ENCODE peak calls at places on chromosomes 1 and 21, in four cellular contexts. J is CD8-positive, alpha-beta T cell; U is psoas muscle; X is GM23338. R is an unnamed sample.

GRCh38 chr1:65149391-65149729 is 1.4 kb downstream of the AK4 start:
- DNase-seq in X (peak; percentile 82), J (no peak), U (no peak), R (peak; percentile 93)

GRCh38 chr1:164709541-164710287 is 150.7 kb downstream of the PBX1 start:
- DNase-seq in X (no peak), J (no peak), U (no peak), R (no peak)

GRCh38 chr1:183304466-183305122 is 113.6 kb downstream of the NMNAT2 start:
- DNase-seq in U (no peak), X (no peak), J (no peak), R (no peak)

GRCh38 chr1:156193208-156193487 is 756 bp upstream of the SLC25A44 start:
- DNase-seq in U (no peak), X (no peak), J (no peak), R (no peak)

GRCh38 chr1:34915521-34915920 is 13.9 kb downstream of the DLGAP3 start:
- DNase-seq in J (no peak), U (no peak), X (no peak), R (no peak)

GRCh38 chr1:230047114-230047865 is 19.7 kb upstream of the GALNT2 start:
- DNase-seq in U (no peak), J (no peak), X (peak; percentile 87), R (peak; percentile 81)

GRCh38 chr1:17594026-17594425 is 54.5 kb downstream of the ARHGEF10L start:
- DNase-seq in X (no peak), J (no peak), U (no peak), R (no peak)

GRCh38 chr1:209202826-209203439 is 380.6 kb upstream of the CAMK1G start:
- DNase-seq in X (peak; percentile 55), J (no peak), U (no peak), R (peak; percentile 66)

GRCh38 chr1:179153217-179153616 is 71.3 kb downstream of the TOR3A start:
- DNase-seq in U (no peak), J (no peak), X (no peak), R (no peak)

GRCh38 chr1:179021873-179022272 is 3.8 kb upstream of the FAM20B start:
- DNase-seq in U (no peak), X (no peak), J (no peak), R (no peak)

GRCh38 chr1:65006806-65007205 is 40.5 kb upstream of the JAK1 start:
- DNase-seq in J (no peak), U (no peak), X (no peak), R (no peak)

GRCh38 chr1:228396770-228397453 is 9.7 kb downstream of the TRIM11 start:
- DNase-seq in J (peak; percentile 7), U (peak; percentile 36), X (no peak), R (no peak)

GRCh38 chr1:182567629-182568028 is 21.4 kb downstream of the RNASEL start:
- DNase-seq in J (no peak), X (no peak), U (no peak), R (no peak)

GRCh38 chr1:226938903-226939438 is 1.1 kb upstream of the COQ8A start:
- DNase-seq in J (no peak), X (no peak), U (no peak), R (no peak)

GRCh38 chr1:12057382-12057781 is 5.7 kb upstream of the TNFRSF8 start:
- DNase-seq in U (no peak), J (no peak), X (no peak), R (no peak)

GRCh38 chr21:32030146-32030652 is 157.4 kb downstream of the HUNK start:
- DNase-seq in J (no peak), X (no peak), U (no peak), R (no peak)

GRCh38 chr1:104780470-104781078 is 1030.9 kb downstream of the AMY1C start:
- DNase-seq in U (no peak), J (no peak), X (peak; percentile 62), R (peak; percentile 13)

GRCh38 chr1:198056255-198056654 is 100.5 kb upstream of the NEK7 start:
- DNase-seq in J (peak; percentile 17), U (no peak), X (peak; percentile 71), R (peak; percentile 36)

GRCh38 chr21:46441961-46442498 is 16.7 kb upstream of the DIP2A start:
- DNase-seq in X (no peak), U (peak; percentile 58), J (no peak), R (no peak)

GRCh38 chr21:25837545-25838263 is 102.9 kb downstream of the GABPA start:
- DNase-seq in U (no peak), J (no peak), X (no peak), R (no peak)

GRCh38 chr1:65422241-65423203 is 2.1 kb downstream of the LEPR start:
- DNase-seq in X (no peak), U (no peak), J (no peak), R (no peak)

GRCh38 chr1:94734963-94735899 is 84.9 kb upstream of the SLC44A3 start:
- DNase-seq in X (peak; percentile 46), U (no peak), J (no peak), R (peak; percentile 96)

GRCh38 chr1:234681065-234681464 is 71.1 kb upstream of the IRF2BP2 start:
- DNase-seq in X (no peak), J (no peak), U (no peak), R (no peak)

GRCh38 chr1:19664453-19665043 is at the start of gene HTR6:
- DNase-seq in J (no peak), X (no peak), U (no peak), R (no peak)

GRCh38 chr1:7528386-7529031 is 242.6 kb upstream of the VAMP3 start:
- DNase-seq in J (no peak), X (no peak), U (no peak), R (no peak)

GRCh38 chr1:1144122-1144842 is 28.4 kb upstream of the C1orf159 start:
- DNase-seq in J (peak; percentile 75), U (no peak), X (peak; percentile 63), R (no peak)

GRCh38 chr1:182288749-182289604 is 102.6 kb downstream of the GLUL start:
- DNase-seq in J (no peak), X (no peak), U (no peak), R (no peak)

GRCh38 chr21:33931799-33932390 is 16.3 kb upstream of the ATP5PO start:
- DNase-seq in X (no peak), J (no peak), U (no peak), R (no peak)

GRCh38 chr1:83113686-83114085 is 885.2 kb downstream of the TTLL7 start:
- DNase-seq in J (no peak), X (no peak), U (no peak), R (no peak)

GRCh38 chr1:206672011-206672688 is 12.6 kb upstream of the MAPKAPK2 start:
- DNase-seq in U (no peak), J (no peak), X (no peak), R (no peak)

GRCh38 chr1:119462964-119463363 is 44.0 kb upstream of the HSD3B1 start:
- DNase-seq in U (no peak), X (no peak), J (no peak), R (no peak)

GRCh38 chr1:8860738-8861516 is 17.6 kb downstream of the ENO1 start:
- DNase-seq in X (no peak), J (no peak), U (no peak), R (no peak)

GRCh38 chr1:39262802-39263201 is 58.3 kb downstream of the MACF1 start:
- DNase-seq in J (no peak), U (no peak), X (no peak), R (no peak)

GRCh38 chr1:107535091-107535490 is 394.3 kb downstream of the NTNG1 start:
- DNase-seq in J (no peak), X (no peak), U (no peak), R (no peak)

DNA sequence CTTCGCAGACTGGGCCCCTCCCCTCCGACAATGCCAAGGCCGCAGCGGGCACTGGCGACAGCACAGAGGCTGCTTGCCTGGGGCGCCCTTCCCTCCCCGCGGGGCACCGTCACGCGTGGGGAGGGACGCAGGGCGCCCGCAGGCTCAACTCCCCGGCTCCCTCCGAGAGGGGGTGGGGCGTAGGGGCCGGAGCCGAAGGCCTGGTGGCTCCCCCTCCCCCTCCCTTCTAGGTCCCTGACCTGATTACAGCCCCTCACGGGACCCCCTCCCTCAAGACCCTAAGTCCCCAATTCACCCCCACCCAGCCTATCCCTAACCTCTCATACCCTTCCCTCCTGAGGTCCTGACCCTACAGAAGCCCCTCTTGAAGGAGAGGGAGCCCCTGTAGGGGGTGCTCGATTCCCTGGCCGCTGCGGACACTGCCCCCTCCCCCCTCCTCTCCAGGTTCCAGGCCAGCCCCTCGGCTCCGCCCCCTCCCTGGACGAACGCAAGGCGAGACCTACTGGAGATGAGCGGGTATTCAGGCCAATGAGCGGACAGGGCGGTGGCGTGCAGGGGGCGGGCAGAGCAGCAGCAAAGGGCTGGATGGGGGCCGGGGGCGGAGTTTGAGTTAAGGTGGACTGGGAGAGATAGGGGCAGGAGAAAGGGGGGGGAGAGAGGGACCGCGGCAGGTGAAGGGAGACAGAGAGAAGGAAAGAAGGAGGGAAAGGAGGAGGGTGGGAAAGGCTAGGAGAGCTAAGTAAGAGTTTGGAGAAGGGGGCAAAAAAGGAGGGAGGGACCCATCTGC is 721 bp upstream of the ZBTB7B start:
- DNase-seq in U (peak; percentile 100), J (peak; percentile 97), X (peak; percentile 100), R (peak; percentile 100)
- H3K4me1 ChIP-seq in U (peaks cover 42% of the 10 kb centered on the region), J (peaks cover 57% of the 10 kb centered on the region), X (peaks cover 18% of the 10 kb centered on the region), R (peaks cover 16% of the 10 kb centered on the region)

GRCh38 chr1:201457508-201457960 is 11.5 kb downstream of the PHLDA3 start:
- DNase-seq in U (no peak), J (no peak), X (no peak), R (no peak)
- H3K4me1 ChIP-seq in U (peaks cover 60% of the 10 kb centered on the region), J (no peaks in the 10 kb centered on the region), X (peaks cover 13% of the 10 kb centered on the region), R (peaks cover 33% of the 10 kb centered on the region)

DNA sequence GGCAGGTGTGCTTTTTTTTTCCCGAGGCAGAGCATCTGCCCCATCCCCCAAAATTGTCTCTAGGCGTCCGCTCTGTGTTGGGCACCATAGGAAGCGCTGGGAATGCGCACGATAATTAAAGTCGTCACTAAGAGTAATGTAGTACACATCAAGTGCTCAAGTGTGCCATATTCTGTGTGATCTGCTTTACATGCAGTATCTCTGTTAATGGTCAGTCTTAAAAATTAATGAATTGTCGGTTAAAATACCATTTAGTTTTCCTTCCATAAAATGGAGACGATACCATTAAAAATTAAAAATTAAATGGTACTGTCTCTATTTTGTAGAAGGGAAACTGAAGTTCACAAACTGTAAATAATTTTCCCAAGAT is 544 bp upstream of the CCT8 start:
- DNase-seq in J (no peak), U (no peak), X (no peak), R (no peak)
- H3K4me1 ChIP-seq in J (peaks cover 48% of the 10 kb centered on the region), U (peaks cover 23% of the 10 kb centered on the region), X (peaks cover 15% of the 10 kb centered on the region), R (no peaks in the 10 kb centered on the region)

GRCh38 chr1:111084999-111085398 is 54.9 kb downstream of the DRAM2 start:
- DNase-seq in J (no peak), X (no peak), U (no peak), R (no peak)
- H3K4me1 ChIP-seq in J (no peaks in the 10 kb centered on the region), X (no peaks in the 10 kb centered on the region), U (no peaks in the 10 kb centered on the region), R (no peaks in the 10 kb centered on the region)

GRCh38 chr1:233138794-233139544 is 156.6 kb downstream of the PCNX2 start:
- DNase-seq in J (no peak), U (no peak), X (no peak), R (no peak)

GRCh38 chr1:233144434-233144833 is 151.1 kb downstream of the PCNX2 start:
- DNase-seq in X (no peak), U (no peak), J (no peak), R (no peak)

GRCh38 chr1:233140974-233141373 is 154.6 kb downstream of the PCNX2 start:
- DNase-seq in J (no peak), U (no peak), X (no peak), R (no peak)

GRCh38 chr1:233143266-233143665 is 152.3 kb downstream of the PCNX2 start:
- DNase-seq in J (no peak), X (no peak), U (no peak), R (peak; percentile 44)

DNA sequence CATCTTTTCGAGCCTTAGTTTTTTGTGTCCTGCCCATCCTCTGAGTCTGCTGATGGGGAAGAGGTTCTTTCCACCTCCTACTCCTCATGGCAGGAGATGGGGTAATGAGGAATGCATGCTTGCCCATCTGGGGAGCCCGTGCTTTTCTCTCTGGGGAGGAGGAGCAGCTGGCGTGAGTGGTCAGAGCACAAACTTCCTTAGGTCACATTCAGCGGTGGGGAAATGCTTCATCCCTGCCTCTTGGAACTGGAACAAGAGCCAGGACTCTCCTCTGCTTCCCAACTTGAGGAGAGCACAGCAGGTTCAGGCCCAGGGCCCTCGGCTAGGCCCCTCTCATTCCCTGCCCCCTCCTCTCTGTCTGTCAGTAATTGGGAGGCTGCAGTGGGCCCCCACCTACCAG is 155.0 kb downstream of the PCNX2 start:
- DNase-seq in X (no peak), U (no peak), J (no peak), R (no peak)
- H3K4me1 ChIP-seq in X (no peaks in the 10 kb centered on the region), U (no peaks in the 10 kb centered on the region), J (no peaks in the 10 kb centered on the region), R (no peaks in the 10 kb centered on the region)